ENCODE peak calls at places on chromosomes 3 and 15, in seven cellular contexts. G, N, Y, Q, Z, E and L are unnamed samples.

GRCh38 chr3:19147905-19148767 is at the start of gene KCNH8:
- DNase-seq in Z (peak; percentile 8), G (no peak), Q (peak; percentile 72), Y (peak; percentile 48), E (peak; percentile 56), N (peak; percentile 38), L (peak; percentile 50)

GRCh38 chr3:16119887-16120286 is 54.6 kb upstream of the GALNT15 start:
- DNase-seq in Y (no peak), Z (peak; percentile 18), E (no peak), Q (no peak), N (no peak), G (no peak), L (no peak)

GRCh38 chr3:197002701-197003454 is 26.7 kb downstream of the MELTF start:
- DNase-seq in Y (peak; percentile 68), N (peak; percentile 95), E (peak; percentile 90), G (peak; percentile 70), Q (peak; percentile 42), Z (peak; percentile 89), L (peak; percentile 88)

GRCh38 chr3:186849392-186849975 is 7.0 kb downstream of the ADIPOQ start:
- DNase-seq in Z (peak; percentile 56), Q (peak; percentile 35), E (no peak), Y (no peak), G (no peak), N (peak; percentile 73), L (peak; percentile 50)

GRCh38 chr3:41075958-41076357 is 123.3 kb upstream of the CTNNB1 start:
- DNase-seq in Y (no peak), N (no peak), G (no peak), Z (peak; percentile 23), Q (no peak), E (no peak), L (no peak)

GRCh38 chr15:71114887-71115566 is at the start of gene THSD4:
- DNase-seq in G (peak; percentile 31), E (peak; percentile 83), N (peak; percentile 92), Z (peak; percentile 84), Q (peak; percentile 11), Y (peak; percentile 76), L (peak; percentile 83)

GRCh38 chr3:50675179-50676030 is 678 bp downstream of the DOCK3 start:
- DNase-seq in Y (no peak), N (peak; percentile 49), E (peak; percentile 77), G (peak; percentile 49), Z (peak; percentile 21), Q (no peak), L (no peak)

GRCh38 chr3:38551026-38551832 is 55.1 kb downstream of the EXOG start:
- DNase-seq in Q (no peak), Z (no peak), Y (no peak), G (no peak), N (no peak), E (no peak), L (no peak)

GRCh38 chr3:50121416-50122032 is 32.8 kb downstream of the RBM5 start:
- DNase-seq in G (peak; percentile 51), N (peak; percentile 87), E (peak; percentile 77), Z (peak; percentile 83), Y (peak; percentile 85), Q (peak; percentile 61), L (peak; percentile 69)

GRCh38 chr15:98868564-98868963 is 139.0 kb downstream of the PGPEP1L start:
- DNase-seq in Q (no peak), Y (no peak), E (no peak), Z (peak; percentile 20), G (no peak), N (no peak), L (no peak)

GRCh38 chr15:39358441-39359041 is 222.3 kb upstream of the THBS1 start:
- DNase-seq in Y (no peak), Z (peak; percentile 49), E (no peak), Q (no peak), N (no peak), G (no peak), L (no peak)

GRCh38 chr3:10602769-10603768 is 97.7 kb upstream of the ATP2B2 start:
- DNase-seq in E (no peak), Y (no peak), N (peak; percentile 43), Q (no peak), G (peak; percentile 38), Z (no peak), L (no peak)

GRCh38 chr3:182837855-182838454 is 44.7 kb downstream of the ATP11B start:
- DNase-seq in Z (peak; percentile 4), Y (no peak), E (no peak), Q (peak; percentile 18), G (no peak), N (no peak), L (no peak)

GRCh38 chr3:182738583-182739514 is 54.5 kb upstream of the ATP11B start:
- DNase-seq in Q (no peak), G (no peak), Z (peak; percentile 86), N (no peak), Y (no peak), E (no peak), L (peak; percentile 65)

GRCh38 chr15:70442616-70443321 is 320.6 kb downstream of the UACA start:
- DNase-seq in Z (no peak), G (no peak), N (peak; percentile 16), E (no peak), Q (no peak), Y (peak; percentile 20), L (no peak)

GRCh38 chr3:151707216-151707615 is 26.5 kb upstream of the AADACL2 start:
- DNase-seq in N (no peak), Y (no peak), Z (no peak), Q (no peak), G (no peak), E (no peak), L (no peak)

GRCh38 chr15:51727141-51727897 is 10.1 kb downstream of the LYSMD2 start:
- DNase-seq in Z (peak; percentile 52), N (no peak), Y (no peak), E (no peak), G (no peak), Q (no peak), L (no peak)

GRCh38 chr3:112779558-112780480 is 66.8 kb downstream of the CD200R1L start:
- DNase-seq in G (no peak), Y (no peak), Q (no peak), N (no peak), E (no peak), Z (no peak), L (no peak)